ENCODE peak calls at places on chromosome 4, in seven cellular contexts. T, A, J, I, K, S and Z are unnamed samples.

GRCh38 chr4:10007436-10007740 is 13.9 kb downstream of the SLC2A9 start:
- DNase-seq in T (no peak), A (no peak), J (no peak), I (no peak), K (no peak), S (no peak), Z (no peak)

GRCh38 chr4:111943796-111944203 is 201.5 kb upstream of the FAM241A start:
- DNase-seq in T (peak; percentile 60), A (peak; percentile 23), J (no peak), I (peak; percentile 72), K (no peak), S (peak; percentile 48), Z (peak; percentile 86)

GRCh38 chr4:16889945-16890344 is 8.5 kb downstream of the LDB2 start:
- DNase-seq in T (no peak), A (no peak), J (no peak), I (no peak), K (no peak), S (no peak), Z (no peak)

GRCh38 chr4:134201216-134202098 is at the start of gene PABPC4L:
- DNase-seq in T (peak; percentile 47), A (peak; percentile 8), J (peak; percentile 73), I (peak; percentile 62), K (peak; percentile 60), S (no peak), Z (peak; percentile 80)

GRCh38 chr4:152991361-152991760 is 55.2 kb downstream of the FHDC1 start:
- DNase-seq in T (no peak), A (no peak), J (no peak), I (no peak), K (no peak), S (no peak), Z (no peak)

GRCh38 chr4:173494013-173494970 is 35.7 kb downstream of the HAND2 start:
- DNase-seq in T (no peak), A (peak; percentile 69), J (peak; percentile 47), I (peak; percentile 88), K (peak; percentile 47), S (peak; percentile 65), Z (peak; percentile 89)

GRCh38 chr4:10619855-10620254 is 64.7 kb downstream of the CLNK start:
- DNase-seq in T (no peak), A (no peak), J (no peak), I (no peak), K (no peak), S (no peak), Z (no peak)

GRCh38 chr4:84856468-84856867 is 110.0 kb downstream of the WDFY3 start:
- DNase-seq in T (no peak), A (no peak), J (no peak), I (no peak), K (no peak), S (no peak), Z (peak; percentile 49)

GRCh38 chr4:184151988-184152485 is 65.6 kb downstream of the ENPP6 start:
- DNase-seq in T (no peak), A (no peak), J (no peak), I (no peak), K (no peak), S (no peak), Z (no peak)

GRCh38 chr4:185369729-185370128 is 26.0 kb downstream of the LRP2BP start:
- DNase-seq in T (no peak), A (no peak), J (no peak), I (no peak), K (no peak), S (no peak), Z (no peak)

GRCh38 chr4:108533876-108534275 is 86.5 kb upstream of the RPL34 start:
- DNase-seq in T (no peak), A (no peak), J (no peak), I (no peak), K (no peak), S (no peak), Z (no peak)

GRCh38 chr4:153022233-153022632 is 86.1 kb downstream of the FHDC1 start:
- DNase-seq in T (no peak), A (no peak), J (peak; percentile 68), I (no peak), K (no peak), S (peak; percentile 28), Z (no peak)

GRCh38 chr4:118335774-118336173 is 17.0 kb downstream of the PRSS12 start:
- DNase-seq in T (no peak), A (no peak), J (no peak), I (no peak), K (no peak), S (no peak), Z (no peak)

GRCh38 chr4:10529256-10529890 is 72.1 kb upstream of the ZNF518B start:
- DNase-seq in T (no peak), A (no peak), J (no peak), I (no peak), K (no peak), S (no peak), Z (no peak)

GRCh38 chr4:86496094-86497060 is 97.7 kb upstream of the PTPN13 start:
- DNase-seq in T (no peak), A (peak; percentile 41), J (peak; percentile 20), I (no peak), K (no peak), S (peak; percentile 38), Z (peak; percentile 60)

GRCh38 chr4:63302078-63302477 is 1107.2 kb downstream of the TECRL start:
- DNase-seq in T (no peak), A (no peak), J (no peak), I (no peak), K (no peak), S (no peak), Z (no peak)

DNA sequence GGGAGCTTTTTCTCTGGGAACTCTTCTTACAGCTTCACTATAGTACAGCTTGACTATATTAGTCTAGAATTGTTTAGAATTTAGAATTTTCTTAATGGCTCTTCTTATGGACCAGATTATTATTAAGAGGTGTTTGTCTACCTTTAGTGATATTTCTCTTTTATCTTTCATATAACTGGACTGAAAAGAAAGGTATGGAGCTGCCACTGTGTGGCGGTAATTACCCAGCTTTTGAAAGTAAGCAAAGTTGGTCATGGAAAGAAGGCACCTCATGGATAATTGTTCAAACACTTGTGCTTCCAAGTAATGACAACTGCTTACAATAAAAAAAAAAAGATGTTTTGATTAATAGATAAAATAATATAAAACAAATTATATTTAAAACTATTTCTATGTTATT is 1112.5 kb downstream of the TECRL start:
- DNase-seq in T (no peak), A (no peak), J (no peak), I (no peak), K (no peak), S (no peak), Z (peak; percentile 45)
- TF ChIP-seq CTCF in T (peak; percentile 33), A (no peak), J (no peak), I (peak; percentile 71), K (no peak), S (no peak), Z (peak; percentile 67)

GRCh38 chr4:15434086-15434485 is 6.3 kb downstream of the C1QTNF7 start:
- DNase-seq in T (no peak), A (no peak), J (no peak), I (no peak), K (no peak), S (no peak), Z (no peak)

GRCh38 chr4:15444276-15444675 is 16.4 kb downstream of the C1QTNF7 start:
- DNase-seq in T (no peak), A (no peak), J (no peak), I (no peak), K (no peak), S (no peak), Z (no peak)

GRCh38 chr4:15443770-15444169 is 15.9 kb downstream of the C1QTNF7 start:
- DNase-seq in T (no peak), A (no peak), J (no peak), I (no peak), K (no peak), S (no peak), Z (no peak)

GRCh38 chr4:15436515-15436914 is 8.7 kb downstream of the C1QTNF7 start:
- DNase-seq in T (no peak), A (no peak), J (no peak), I (no peak), K (no peak), S (no peak), Z (no peak)

GRCh38 chr4:15438939-15439524 is 11.2 kb downstream of the C1QTNF7 start:
- DNase-seq in T (no peak), A (no peak), J (no peak), I (no peak), K (no peak), S (no peak), Z (no peak)
- H3K27ac ChIP-seq in T (no peak overlapping the region), A (no peak overlapping the region), J (no peak overlapping the region), I (no peak overlapping the region), K (no peak overlapping the region), S (no peak overlapping the region), Z (no peak overlapping the region)

DNA sequence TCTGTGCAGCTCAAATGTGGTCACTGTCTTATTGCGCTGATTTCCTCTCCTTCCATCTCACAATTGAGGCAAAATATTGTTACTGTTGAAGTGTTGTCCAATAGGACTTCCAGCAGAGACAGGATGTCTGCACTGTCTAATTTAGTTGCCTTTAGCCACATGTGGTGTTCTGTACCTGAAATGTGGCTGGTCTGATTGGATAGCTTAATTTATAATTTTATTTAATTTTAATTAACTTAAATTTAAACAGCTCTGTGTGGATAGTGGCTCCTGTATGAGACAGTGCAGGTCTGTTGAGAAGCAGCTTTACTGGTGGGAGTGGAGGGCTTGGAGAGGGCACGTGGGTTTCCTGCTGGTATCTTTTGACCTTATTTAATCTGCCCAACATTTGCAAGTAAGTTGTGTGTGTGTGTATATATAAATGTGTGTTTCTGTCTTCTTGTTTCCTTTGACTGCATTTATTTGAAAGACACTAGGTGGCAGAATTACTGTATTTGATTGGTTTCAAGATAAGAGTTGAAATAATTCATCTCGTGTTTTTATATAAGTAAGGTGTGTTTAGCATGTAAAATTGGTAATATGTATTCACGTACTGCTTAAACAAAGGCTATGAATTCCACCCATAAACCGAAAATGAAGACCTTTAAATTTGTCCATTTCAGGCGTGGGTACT is 55.3 kb upstream of the MSANTD1 start:
- DNase-seq in T (no peak), A (no peak), J (no peak), I (no peak), K (no peak), S (no peak), Z (peak; percentile 17)
- TF ChIP-seq CTCF in T (peak; percentile 47), A (peak; percentile 44), J (peak; percentile 52), I (peak; percentile 27), K (no peak), S (no peak), Z (peak; percentile 40)

DNA sequence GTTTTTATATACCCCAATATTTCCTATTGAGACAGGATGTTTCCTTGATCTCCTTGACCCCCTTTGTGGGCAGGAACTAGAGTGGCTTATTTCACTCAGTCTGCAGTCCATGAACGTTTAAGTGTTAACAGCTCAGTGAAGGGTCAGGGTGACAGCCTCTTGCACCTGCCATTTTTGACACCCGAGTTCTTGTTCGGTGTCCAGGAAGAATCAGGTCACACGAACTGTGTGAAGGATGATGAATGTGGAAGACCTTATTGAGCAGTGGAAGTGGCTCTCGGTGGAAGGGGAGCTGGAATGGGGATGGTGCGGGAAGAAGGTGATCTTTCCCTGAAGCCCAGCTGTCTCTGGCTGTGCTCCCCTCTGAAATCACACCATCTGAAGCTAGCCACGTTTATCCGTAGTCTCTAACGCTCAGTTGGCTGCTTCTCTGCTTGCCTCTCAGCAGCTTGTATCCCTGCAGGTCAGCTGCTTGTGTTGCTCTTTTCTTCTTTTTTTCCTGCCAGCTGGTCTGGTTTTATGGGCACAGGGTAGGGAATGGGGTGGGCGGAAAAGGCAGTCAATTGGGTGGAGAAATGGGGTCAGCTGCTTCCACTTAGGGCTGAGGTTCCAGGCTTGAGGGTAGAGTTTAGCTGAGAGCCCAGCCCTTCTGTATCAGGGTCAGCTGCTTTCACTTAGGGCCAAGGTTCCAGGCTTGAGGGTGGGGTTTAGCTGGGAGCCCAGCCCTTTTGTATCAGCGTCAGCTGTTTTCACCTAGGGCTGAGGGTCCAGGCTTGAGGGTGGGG is 29.0 kb upstream of the CCNG2 start:
- DNase-seq in T (no peak), A (no peak), J (no peak), I (no peak), K (no peak), S (no peak), Z (peak; percentile 74)
- H3K27ac ChIP-seq in T (no peak overlapping the region), A (no peak overlapping the region), J (no peak overlapping the region), I (no peak overlapping the region), K (no peak overlapping the region), S (no peak overlapping the region), Z (no peak overlapping the region)